ENCODE peak calls at places on chromosome 7, in five cellular contexts. H, M, D, O and P are unnamed samples.

GRCh38 chr7:74506329-74506724 is 52.6 kb downstream of the GTF2IRD1 start:
- DNase-seq in O (no peak), M (no peak), H (no peak), D (no peak), P (no peak)

GRCh38 chr7:118492466-118492865 is 268.0 kb downstream of the ANKRD7 start:
- DNase-seq in D (no peak), M (no peak), H (no peak), O (no peak), P (no peak)

GRCh38 chr7:130793855-130794618 is 60.0 kb upstream of the KLF14 start:
- DNase-seq in D (peak), M (no peak), O (no peak), H (no peak), P (no peak)

GRCh38 chr7:129308047-129308446 is 83.2 kb downstream of the AHCYL2 start:
- DNase-seq in H (no peak), D (no peak), O (no peak), M (no peak), P (no peak)

GRCh38 chr7:8441106-8441590 is 7.7 kb downstream of the NXPH1 start:
- DNase-seq in D (no peak), H (no peak), O (no peak), M (no peak), P (no peak)

GRCh38 chr7:157849341-157849596 is 512.5 kb downstream of the DNAJB6 start:
- DNase-seq in H (no peak), M (no peak), O (no peak), D (no peak), P (no peak)

GRCh38 chr7:102412548-102412947 is 16.4 kb downstream of the PRKRIP1 start:
- DNase-seq in D (no peak), H (no peak), M (no peak), O (no peak), P (no peak)

GRCh38 chr7:88927-89921 is 103.1 kb upstream of the FAM20C start:
- DNase-seq in H (no peak), M (peak), O (peak), D (peak), P (peak)

GRCh38 chr7:149670288-149670687 is 103.1 kb downstream of the ZNF467 start:
- DNase-seq in D (no peak), O (no peak), M (no peak), H (no peak), P (no peak)

GRCh38 chr7:109986701-109987100 is 1104.2 kb upstream of the LRRN3 start:
- DNase-seq in M (no peak), D (no peak), H (no peak), O (no peak), P (no peak)

GRCh38 chr7:11835260-11835659 is 3.3 kb upstream of the THSD7A start:
- DNase-seq in H (no peak), D (peak), O (no peak), M (no peak), P (no peak)

GRCh38 chr7:69599211-69599878 is 1.1 kb downstream of the AUTS2 start:
- DNase-seq in M (no peak), O (no peak), D (no peak), H (no peak), P (no peak)